ENCODE peak calls at places on chromosomes 11 and 22, in eight cellular contexts. W is cardiac fibroblast, M is astrocyte of the spinal cord, Y is left ventricle myocardium inferior, U is fibroblast of pulmonary artery, L is adrenal gland, I is IMR-90, Z is psoas muscle. F is an unnamed sample.

GRCh38 chr22:38415046-38415445 is 40.0 kb downstream of the KCNJ4 start:
- DNase-seq in W (no peak), I (no peak), Y (no peak), M (no peak), L (peak; percentile 3), Z (peak; percentile 26), U (no peak), F (no peak)

GRCh38 chr11:1292018-1292643 is 17.3 kb downstream of the TOLLIP start:
- DNase-seq in Y (no peak), U (no peak), L (no peak), M (no peak), I (no peak), Z (no peak), W (no peak), F (no peak)

GRCh38 chr22:37566903-37567798 is 6.9 kb downstream of the CDC42EP1 start:
- DNase-seq in L (peak; percentile 86), Z (peak; percentile 89), U (peak; percentile 69), Y (peak; percentile 76), M (peak; percentile 62), W (peak; percentile 67), I (peak; percentile 46), F (peak; percentile 72)

GRCh38 chr11:790721-791564 is 1.1 kb upstream of the CEND1 start:
- DNase-seq in M (peak; percentile 32), I (no peak), W (peak; percentile 52), L (no peak), Z (peak; percentile 59), Y (no peak), U (no peak), F (peak; percentile 53)

GRCh38 chr22:24437820-24438328 is 10.5 kb downstream of the ADORA2A start:
- DNase-seq in M (no peak), Z (no peak), U (no peak), Y (no peak), W (no peak), I (no peak), L (no peak), F (no peak)

GRCh38 chr11:6022954-6023353 is 7.6 kb downstream of the OR56A1 start:
- DNase-seq in I (peak; percentile 43), Z (no peak), Y (no peak), W (peak; percentile 73), M (peak; percentile 19), U (peak; percentile 73), L (no peak), F (peak; percentile 58)

GRCh38 chr11:86737752-86738151 is 62.6 kb upstream of the PRSS23 start:
- DNase-seq in Z (no peak), W (peak; percentile 93), M (no peak), L (no peak), U (peak; percentile 96), Y (no peak), I (peak; percentile 49), F (peak; percentile 50)

GRCh38 chr11:83221694-83222093 is 28.2 kb downstream of the ANKRD42 start:
- DNase-seq in W (no peak), Y (no peak), I (no peak), U (no peak), M (no peak), L (no peak), Z (no peak), F (no peak)

GRCh38 chr11:118744001-118744400 is 47.0 kb downstream of the DDX6 start:
- DNase-seq in L (no peak), Z (no peak), U (no peak), I (no peak), Y (no peak), W (no peak), M (no peak), F (no peak)

GRCh38 chr11:76035020-76035419 is 171.3 kb downstream of the WNT11 start:
- DNase-seq in Z (no peak), U (no peak), M (no peak), Y (no peak), I (no peak), L (no peak), W (no peak), F (no peak)

GRCh38 chr11:36011574-36011973 is 67.7 kb downstream of the LDLRAD3 start:
- DNase-seq in M (no peak), L (no peak), Z (no peak), I (no peak), Y (no peak), U (no peak), W (no peak), F (no peak)

DNA sequence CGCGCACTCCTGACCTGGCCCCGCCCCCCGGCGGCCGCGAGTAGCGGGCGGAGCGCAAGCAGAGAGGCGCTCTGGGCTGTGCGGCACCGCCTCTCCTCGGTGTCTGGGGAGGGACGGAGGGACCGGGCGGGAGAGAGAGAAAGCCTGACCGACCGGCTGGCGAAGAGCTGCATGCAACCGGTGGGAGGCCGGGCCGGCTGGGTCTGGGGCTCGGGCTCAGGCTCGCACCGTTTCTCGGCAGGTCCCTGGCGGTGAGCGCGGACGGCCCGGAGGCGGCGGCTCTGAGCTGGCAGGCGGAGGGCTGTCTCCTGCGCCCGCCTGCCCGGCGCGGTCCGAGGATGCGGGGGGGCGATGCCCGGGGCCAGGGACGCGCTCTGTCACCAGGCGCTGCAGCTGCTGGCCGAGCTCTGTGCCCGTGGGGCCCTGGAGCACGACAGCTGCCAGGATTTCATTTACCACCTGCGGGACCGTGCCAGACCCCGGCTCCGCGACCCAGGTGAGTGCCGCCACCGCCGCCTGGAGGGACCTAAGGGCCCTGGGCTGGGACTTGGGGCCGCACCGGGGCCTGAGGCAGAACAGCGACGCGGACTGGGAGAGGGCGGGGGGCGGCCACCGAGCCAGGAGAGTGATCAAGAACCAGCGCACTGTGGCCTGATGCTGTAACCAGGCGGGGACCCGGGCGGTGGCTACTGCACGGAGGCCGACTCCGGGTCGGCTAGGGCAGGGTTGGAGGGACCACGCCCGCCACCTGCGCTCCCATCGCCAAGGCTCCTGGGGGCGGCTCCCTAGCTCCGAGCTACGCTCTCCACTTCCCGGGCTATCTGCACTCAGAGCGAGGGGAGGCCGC is at the start of gene SYT9:
- DNase-seq in Z (peak; percentile 63), M (peak; percentile 16), L (peak; percentile 66), I (no peak), U (peak; percentile 14), Y (no peak), W (peak; percentile 29), F (peak; percentile 24)
- H3K4me3 ChIP-seq in Z (peak within 1 kb of the TSS; percentile 75), M (peak within 1 kb of the TSS; percentile 27), L (peak within 1 kb of the TSS; percentile 34), I (peak within 1 kb of the TSS; percentile 25), U (peak within 1 kb of the TSS; percentile 41), Y (peak within 1 kb of the TSS; percentile 73), W (peak within 1 kb of the TSS; percentile 37), F (peak within 1 kb of the TSS; percentile 52)

DNA sequence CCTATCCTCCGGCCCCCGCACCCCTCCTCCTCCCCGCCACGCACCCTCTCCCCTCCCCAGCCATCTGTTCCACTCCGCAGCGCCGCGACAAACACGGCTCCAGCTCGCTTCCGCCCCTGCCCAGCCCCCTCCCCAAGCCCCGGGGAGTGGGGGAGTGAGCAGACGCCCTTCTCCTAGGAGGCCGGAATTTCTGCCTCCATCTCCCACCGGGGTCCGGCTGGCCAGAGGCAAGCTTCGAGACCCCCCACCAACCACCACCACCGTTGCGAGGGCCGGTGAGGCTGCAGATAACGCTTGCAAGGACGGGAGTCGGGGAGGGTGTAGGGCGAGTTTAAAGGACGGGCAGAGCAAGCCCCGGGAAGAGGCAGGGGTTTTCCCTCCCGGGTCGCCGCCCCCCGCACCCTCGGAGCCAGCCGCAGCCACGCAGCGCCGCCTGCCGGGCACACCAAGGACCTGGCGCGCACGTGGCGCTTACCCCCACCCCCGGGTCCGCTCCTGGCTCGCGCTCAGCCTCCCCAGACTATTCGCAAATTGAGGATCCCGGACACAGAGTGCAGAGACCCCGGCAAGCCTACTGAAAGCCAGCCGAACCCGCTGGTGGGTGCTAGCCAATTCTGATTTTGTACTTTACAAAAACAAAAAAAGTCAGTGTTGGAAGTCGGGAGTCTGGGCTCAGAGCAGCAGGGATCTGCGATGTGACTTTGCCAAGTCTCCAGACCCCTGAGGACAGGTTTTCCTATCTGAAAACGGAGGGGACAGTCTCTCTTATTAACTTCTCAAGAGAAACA is 22.6 kb downstream of the RTN4RL2 start:
- DNase-seq in U (no peak), L (no peak), Y (peak; percentile 40), Z (peak; percentile 70), W (peak; percentile 41), M (no peak), I (peak; percentile 21), F (peak; percentile 36)
- TF ChIP-seq CTCF in U (peak; percentile 50), L (peak; percentile 56), Y (peak; percentile 72), Z (peak; percentile 64), W (peak; percentile 42), M (peak; percentile 65), I (peak; percentile 78), F (peak; percentile 59)

GRCh38 chr11:107591446-107592236 is 694 bp downstream of the ELMOD1 start:
- DNase-seq in M (peak; percentile 21), Y (no peak), W (no peak), U (no peak), I (no peak), L (no peak), Z (peak; percentile 51), F (peak; percentile 21)
- H3K4me3 ChIP-seq in M (peak overlapping the region; percentile 58), Y (peak overlapping the region; percentile 76), W (peak overlapping the region; percentile 67), U (peak overlapping the region; percentile 60), I (peak overlapping the region; percentile 89), L (no peak overlapping the region), Z (peak overlapping the region; percentile 89), F (peak overlapping the region; percentile 63)

GRCh38 chr11:12052676-12053605 is 44.5 kb upstream of the DKK3 start:
- DNase-seq in L (no peak), Z (no peak), W (no peak), I (no peak), U (no peak), Y (no peak), M (no peak), F (no peak)
- TF ChIP-seq CTCF in L (no peak), Z (no peak), W (no peak), I (no peak), U (peak; percentile 6), Y (no peak), M (peak; percentile 23), F (peak; percentile 32)

GRCh38 chr11:67370351-67371076 is 2.9 kb downstream of the CLCF1 start:
- DNase-seq in M (no peak), Y (no peak), W (peak; percentile 60), L (no peak), I (peak; percentile 87), U (peak; percentile 55), Z (no peak), F (no peak)
- H3K4me3 ChIP-seq in M (no peak overlapping the region), Y (no peak overlapping the region), W (peak overlapping the region; percentile 1), L (no peak overlapping the region), I (no peak overlapping the region), U (peak overlapping the region; percentile 64), Z (no peak overlapping the region), F (peak overlapping the region; percentile 14)